ENCODE peak calls at places on chromosomes 7 and 10, in seven cellular contexts. Z is mucosa of gallbladder, Q is endodermal cell, P is HuH-7.5, I is putamen, F is OCI-M1, V is left ventricle myocardium superior. D is an unnamed sample.
A peak's percentile ranks its signal among the peaks of the same experiment; 100 is the strongest.

GRCh38 chr7:116911799-116912198 is 41.5 kb upstream of the ST7 start:
- DNase-seq in Q (no peak), V (no peak), I (no peak), F (no peak), P (no peak), Z (no peak), D (no peak)

GRCh38 chr7:124191030-124191429 is 158.2 kb upstream of the TMEM229A start:
- DNase-seq in Q (no peak), P (no peak), F (no peak), Z (no peak), I (no peak), V (no peak), D (no peak)

GRCh38 chr7:54831046-54831643 is 72.1 kb upstream of the SEC61G start:
- DNase-seq in V (no peak), I (no peak), Q (no peak), Z (no peak), F (no peak), P (no peak), D (no peak)

GRCh38 chr10:59255463-59255862 is 79.0 kb downstream of the PHYHIPL start:
- DNase-seq in Z (no peak), V (no peak), Q (no peak), P (no peak), I (no peak), F (no peak), D (no peak)

GRCh38 chr7:95691464-95691863 is 80.9 kb upstream of the DYNC1I1 start:
- DNase-seq in Z (no peak), I (no peak), V (no peak), F (no peak), Q (no peak), P (no peak), D (no peak)

GRCh38 chr7:39202041-39202440 is 224.3 kb downstream of the POU6F2 start:
- DNase-seq in P (no peak), Z (no peak), V (no peak), Q (no peak), I (no peak), F (no peak), D (no peak)

GRCh38 chr10:72728462-72728861 is 36.5 kb downstream of the MCU start:
- DNase-seq in P (no peak), I (no peak), Z (no peak), V (no peak), F (peak; percentile 74), Q (no peak), D (no peak)

GRCh38 chr10:33094263-33095051 is 136.4 kb upstream of the ITGB1 start:
- DNase-seq in Q (no peak), F (no peak), V (peak; percentile 46), Z (no peak), P (no peak), I (no peak), D (no peak)

GRCh38 chr7:39432368-39432767 is 133.8 kb upstream of the YAE1 start:
- DNase-seq in Q (no peak), F (no peak), Z (no peak), P (no peak), I (no peak), V (no peak), D (no peak)

GRCh38 chr10:74585231-74586087 is 240.9 kb upstream of the KAT6B start:
- DNase-seq in P (no peak), F (no peak), V (peak; percentile 41), Q (no peak), Z (no peak), I (peak; percentile 18), D (no peak)

GRCh38 chr7:23918856-23919255 is 208.8 kb downstream of the STK31 start:
- DNase-seq in P (no peak), Q (peak; percentile 77), F (no peak), V (no peak), I (no peak), Z (peak; percentile 38), D (no peak)